ENCODE peak calls at places on chromosomes 1 and 21, in ten cellular contexts. One of them, this sample, is unnamed.

GRCh38 chr1:81409875-81410274 is 390.9 kb upstream of the ADGRL2 start:
- DNase-seq in stimulated activated CD4-positive, alpha-beta T cell treated with anti-CD3 and anti-CD28 coated beads, Interleukin-4, amount 100 ng/mL, for 1 hour: no peak
- DNase-seq in hippocampal formation: no peak
- DNase-seq in fibroblast of lung: no peak
- DNase-seq in AG10803: no peak
- DNase-seq in GM03348: no peak
- DNase-seq in SJSA1: no peak
- DNase-seq in GM04503: no peak
- DNase-seq in neural progenitor cell: no peak
- DNase-seq in CD4-positive, alpha-beta memory T cell: no peak
- DNase-seq in this sample: no peak

GRCh38 chr1:237383825-237384612 is 342.0 kb downstream of the RYR2 start:
- DNase-seq in hippocampal formation: no peak
- DNase-seq in GM03348: peak
- DNase-seq in SJSA1: no peak
- DNase-seq in stimulated activated CD4-positive, alpha-beta T cell treated with anti-CD3 and anti-CD28 coated beads, Interleukin-4, amount 100 ng/mL, for 1 hour: no peak
- DNase-seq in fibroblast of lung: peak
- DNase-seq in neural progenitor cell: no peak
- DNase-seq in AG10803: peak
- DNase-seq in CD4-positive, alpha-beta memory T cell: no peak
- DNase-seq in GM04503: peak
- DNase-seq in this sample: no peak

GRCh38 chr1:117599822-117600221 is 6.0 kb upstream of the TENT5C start:
- DNase-seq in hippocampal formation: no peak
- DNase-seq in SJSA1: no peak
- DNase-seq in neural progenitor cell: no peak
- DNase-seq in stimulated activated CD4-positive, alpha-beta T cell treated with anti-CD3 and anti-CD28 coated beads, Interleukin-4, amount 100 ng/mL, for 1 hour: no peak
- DNase-seq in GM03348: no peak
- DNase-seq in CD4-positive, alpha-beta memory T cell: no peak
- DNase-seq in fibroblast of lung: no peak
- DNase-seq in GM04503: no peak
- DNase-seq in AG10803: no peak
- DNase-seq in this sample: no peak

GRCh38 chr1:180311011-180311730 is 81.1 kb downstream of the LHX4 start:
- DNase-seq in hippocampal formation: no peak
- DNase-seq in CD4-positive, alpha-beta memory T cell: no peak
- DNase-seq in fibroblast of lung: no peak
- DNase-seq in AG10803: peak
- DNase-seq in GM04503: no peak
- DNase-seq in GM03348: no peak
- DNase-seq in stimulated activated CD4-positive, alpha-beta T cell treated with anti-CD3 and anti-CD28 coated beads, Interleukin-4, amount 100 ng/mL, for 1 hour: no peak
- DNase-seq in neural progenitor cell: no peak
- DNase-seq in SJSA1: peak
- DNase-seq in this sample: no peak

GRCh38 chr21:28675265-28676041 is 317.2 kb downstream of the LTN1 start:
- DNase-seq in neural progenitor cell: no peak
- DNase-seq in CD4-positive, alpha-beta memory T cell: no peak
- DNase-seq in GM04503: peak
- DNase-seq in hippocampal formation: no peak
- DNase-seq in SJSA1: no peak
- DNase-seq in stimulated activated CD4-positive, alpha-beta T cell treated with anti-CD3 and anti-CD28 coated beads, Interleukin-4, amount 100 ng/mL, for 1 hour: no peak
- DNase-seq in fibroblast of lung: peak
- DNase-seq in AG10803: peak
- DNase-seq in GM03348: peak
- DNase-seq in this sample: no peak

GRCh38 chr1:58932820-58933598 is 149.2 kb upstream of the JUN start:
- DNase-seq in CD4-positive, alpha-beta memory T cell: no peak
- DNase-seq in SJSA1: peak
- DNase-seq in GM04503: peak
- DNase-seq in AG10803: peak
- DNase-seq in neural progenitor cell: no peak
- DNase-seq in hippocampal formation: no peak
- DNase-seq in fibroblast of lung: peak
- DNase-seq in GM03348: peak
- DNase-seq in stimulated activated CD4-positive, alpha-beta T cell treated with anti-CD3 and anti-CD28 coated beads, Interleukin-4, amount 100 ng/mL, for 1 hour: no peak
- DNase-seq in this sample: peak

GRCh38 chr1:69244211-69244610 is 323.5 kb upstream of the LRRC7 start:
- DNase-seq in hippocampal formation: no peak
- DNase-seq in GM03348: no peak
- DNase-seq in CD4-positive, alpha-beta memory T cell: no peak
- DNase-seq in fibroblast of lung: no peak
- DNase-seq in GM04503: no peak
- DNase-seq in SJSA1: no peak
- DNase-seq in stimulated activated CD4-positive, alpha-beta T cell treated with anti-CD3 and anti-CD28 coated beads, Interleukin-4, amount 100 ng/mL, for 1 hour: no peak
- DNase-seq in AG10803: no peak
- DNase-seq in neural progenitor cell: peak
- DNase-seq in this sample: no peak

GRCh38 chr1:172041689-172042088 is 200.4 kb downstream of the DNM3 start:
- DNase-seq in GM04503: no peak
- DNase-seq in GM03348: peak
- DNase-seq in neural progenitor cell: no peak
- DNase-seq in CD4-positive, alpha-beta memory T cell: no peak
- DNase-seq in SJSA1: no peak
- DNase-seq in hippocampal formation: no peak
- DNase-seq in AG10803: peak
- DNase-seq in fibroblast of lung: peak
- DNase-seq in stimulated activated CD4-positive, alpha-beta T cell treated with anti-CD3 and anti-CD28 coated beads, Interleukin-4, amount 100 ng/mL, for 1 hour: no peak
- DNase-seq in this sample: no peak

GRCh38 chr1:227845115-227845389 is 29.6 kb downstream of the PRSS38 start:
- DNase-seq in neural progenitor cell: no peak
- DNase-seq in fibroblast of lung: no peak
- DNase-seq in CD4-positive, alpha-beta memory T cell: no peak
- DNase-seq in SJSA1: no peak
- DNase-seq in AG10803: no peak
- DNase-seq in GM03348: no peak
- DNase-seq in hippocampal formation: no peak
- DNase-seq in stimulated activated CD4-positive, alpha-beta T cell treated with anti-CD3 and anti-CD28 coated beads, Interleukin-4, amount 100 ng/mL, for 1 hour: no peak
- DNase-seq in GM04503: no peak
- DNase-seq in this sample: no peak

GRCh38 chr1:233815865-233816264 is 88.6 kb upstream of the SLC35F3 start:
- DNase-seq in GM03348: no peak
- DNase-seq in hippocampal formation: no peak
- DNase-seq in GM04503: no peak
- DNase-seq in CD4-positive, alpha-beta memory T cell: no peak
- DNase-seq in SJSA1: no peak
- DNase-seq in fibroblast of lung: no peak
- DNase-seq in neural progenitor cell: no peak
- DNase-seq in stimulated activated CD4-positive, alpha-beta T cell treated with anti-CD3 and anti-CD28 coated beads, Interleukin-4, amount 100 ng/mL, for 1 hour: no peak
- DNase-seq in AG10803: no peak
- DNase-seq in this sample: no peak

GRCh38 chr1:214290399-214291037 is 9.6 kb downstream of the SMYD2 start:
- DNase-seq in GM04503: no peak
- DNase-seq in stimulated activated CD4-positive, alpha-beta T cell treated with anti-CD3 and anti-CD28 coated beads, Interleukin-4, amount 100 ng/mL, for 1 hour: no peak
- DNase-seq in GM03348: no peak
- DNase-seq in AG10803: no peak
- DNase-seq in fibroblast of lung: no peak
- DNase-seq in hippocampal formation: no peak
- DNase-seq in SJSA1: no peak
- DNase-seq in neural progenitor cell: no peak
- DNase-seq in CD4-positive, alpha-beta memory T cell: no peak
- DNase-seq in this sample: no peak

GRCh38 chr1:27116210-27116609 is 38.7 kb downstream of the SLC9A1 start:
- DNase-seq in AG10803: no peak
- DNase-seq in GM04503: no peak
- DNase-seq in neural progenitor cell: no peak
- DNase-seq in CD4-positive, alpha-beta memory T cell: no peak
- DNase-seq in hippocampal formation: no peak
- DNase-seq in stimulated activated CD4-positive, alpha-beta T cell treated with anti-CD3 and anti-CD28 coated beads, Interleukin-4, amount 100 ng/mL, for 1 hour: no peak
- DNase-seq in GM03348: no peak
- DNase-seq in SJSA1: no peak
- DNase-seq in fibroblast of lung: no peak
- DNase-seq in this sample: no peak

GRCh38 chr1:85229574-85230097 is 28.8 kb upstream of the SYDE2 start:
- DNase-seq in GM03348: no peak
- DNase-seq in SJSA1: no peak
- DNase-seq in GM04503: no peak
- DNase-seq in CD4-positive, alpha-beta memory T cell: no peak
- DNase-seq in AG10803: no peak
- DNase-seq in stimulated activated CD4-positive, alpha-beta T cell treated with anti-CD3 and anti-CD28 coated beads, Interleukin-4, amount 100 ng/mL, for 1 hour: no peak
- DNase-seq in hippocampal formation: no peak
- DNase-seq in neural progenitor cell: no peak
- DNase-seq in fibroblast of lung: no peak
- DNase-seq in this sample: no peak

GRCh38 chr1:178030452-178030851 is 60.6 kb upstream of the SEC16B start:
- DNase-seq in GM04503: no peak
- DNase-seq in stimulated activated CD4-positive, alpha-beta T cell treated with anti-CD3 and anti-CD28 coated beads, Interleukin-4, amount 100 ng/mL, for 1 hour: no peak
- DNase-seq in hippocampal formation: no peak
- DNase-seq in GM03348: no peak
- DNase-seq in AG10803: no peak
- DNase-seq in SJSA1: no peak
- DNase-seq in CD4-positive, alpha-beta memory T cell: no peak
- DNase-seq in neural progenitor cell: no peak
- DNase-seq in fibroblast of lung: peak
- DNase-seq in this sample: no peak

GRCh38 chr1:205258313-205259176 is 30.8 kb downstream of the TMCC2 start:
- DNase-seq in GM03348: peak
- DNase-seq in CD4-positive, alpha-beta memory T cell: no peak
- DNase-seq in GM04503: no peak
- DNase-seq in neural progenitor cell: no peak
- DNase-seq in stimulated activated CD4-positive, alpha-beta T cell treated with anti-CD3 and anti-CD28 coated beads, Interleukin-4, amount 100 ng/mL, for 1 hour: no peak
- DNase-seq in hippocampal formation: peak
- DNase-seq in SJSA1: no peak
- DNase-seq in AG10803: peak
- DNase-seq in fibroblast of lung: peak
- DNase-seq in this sample: no peak

GRCh38 chr1:18400347-18401102 is 80.2 kb upstream of the KLHDC7A start:
- DNase-seq in GM03348: no peak
- DNase-seq in CD4-positive, alpha-beta memory T cell: no peak
- DNase-seq in stimulated activated CD4-positive, alpha-beta T cell treated with anti-CD3 and anti-CD28 coated beads, Interleukin-4, amount 100 ng/mL, for 1 hour: no peak
- DNase-seq in hippocampal formation: no peak
- DNase-seq in AG10803: no peak
- DNase-seq in fibroblast of lung: no peak
- DNase-seq in SJSA1: no peak
- DNase-seq in neural progenitor cell: no peak
- DNase-seq in GM04503: no peak
- DNase-seq in this sample: no peak

GRCh38 chr1:117815105-117815812 is 114.2 kb downstream of the GDAP2 start:
- DNase-seq in stimulated activated CD4-positive, alpha-beta T cell treated with anti-CD3 and anti-CD28 coated beads, Interleukin-4, amount 100 ng/mL, for 1 hour: no peak
- DNase-seq in fibroblast of lung: peak
- DNase-seq in GM03348: peak
- DNase-seq in neural progenitor cell: no peak
- DNase-seq in GM04503: no peak
- DNase-seq in CD4-positive, alpha-beta memory T cell: no peak
- DNase-seq in SJSA1: no peak
- DNase-seq in hippocampal formation: peak
- DNase-seq in AG10803: peak
- DNase-seq in this sample: no peak

GRCh38 chr1:212470059-212470458 is 37.3 kb downstream of the NENF start:
- DNase-seq in stimulated activated CD4-positive, alpha-beta T cell treated with anti-CD3 and anti-CD28 coated beads, Interleukin-4, amount 100 ng/mL, for 1 hour: no peak
- DNase-seq in neural progenitor cell: no peak
- DNase-seq in CD4-positive, alpha-beta memory T cell: no peak
- DNase-seq in SJSA1: peak
- DNase-seq in GM04503: peak
- DNase-seq in hippocampal formation: peak
- DNase-seq in fibroblast of lung: peak
- DNase-seq in GM03348: peak
- DNase-seq in AG10803: peak
- DNase-seq in this sample: peak

GRCh38 chr21:41236361-41236973 is 68.5 kb downstream of the BACE2 start:
- DNase-seq in AG10803: no peak
- DNase-seq in GM04503: no peak
- DNase-seq in SJSA1: no peak
- DNase-seq in fibroblast of lung: no peak
- DNase-seq in GM03348: no peak
- DNase-seq in neural progenitor cell: no peak
- DNase-seq in hippocampal formation: no peak
- DNase-seq in stimulated activated CD4-positive, alpha-beta T cell treated with anti-CD3 and anti-CD28 coated beads, Interleukin-4, amount 100 ng/mL, for 1 hour: no peak
- DNase-seq in CD4-positive, alpha-beta memory T cell: no peak
- DNase-seq in this sample: no peak

GRCh38 chr1:221169447-221169889 is 290.2 kb downstream of the HLX start:
- DNase-seq in neural progenitor cell: peak
- DNase-seq in GM03348: peak
- DNase-seq in GM04503: peak
- DNase-seq in CD4-positive, alpha-beta memory T cell: no peak
- DNase-seq in fibroblast of lung: no peak
- DNase-seq in hippocampal formation: no peak
- DNase-seq in stimulated activated CD4-positive, alpha-beta T cell treated with anti-CD3 and anti-CD28 coated beads, Interleukin-4, amount 100 ng/mL, for 1 hour: no peak
- DNase-seq in AG10803: peak
- DNase-seq in SJSA1: peak
- DNase-seq in this sample: no peak

GRCh38 chr1:244865028-244865371 is 657 bp upstream of the HNRNPU start:
- DNase-seq in CD4-positive, alpha-beta memory T cell: peak
- DNase-seq in hippocampal formation: no peak
- DNase-seq in SJSA1: no peak
- DNase-seq in GM03348: peak
- DNase-seq in fibroblast of lung: no peak
- DNase-seq in GM04503: no peak
- DNase-seq in stimulated activated CD4-positive, alpha-beta T cell treated with anti-CD3 and anti-CD28 coated beads, Interleukin-4, amount 100 ng/mL, for 1 hour: peak
- DNase-seq in AG10803: no peak
- DNase-seq in neural progenitor cell: peak
- DNase-seq in this sample: no peak

GRCh38 chr1:225963735-225964530 is 22.9 kb upstream of the LEFTY2 start:
- DNase-seq in hippocampal formation: no peak
- DNase-seq in stimulated activated CD4-positive, alpha-beta T cell treated with anti-CD3 and anti-CD28 coated beads, Interleukin-4, amount 100 ng/mL, for 1 hour: no peak
- DNase-seq in AG10803: no peak
- DNase-seq in GM03348: no peak
- DNase-seq in fibroblast of lung: no peak
- DNase-seq in neural progenitor cell: no peak
- DNase-seq in CD4-positive, alpha-beta memory T cell: no peak
- DNase-seq in SJSA1: no peak
- DNase-seq in GM04503: no peak
- DNase-seq in this sample: no peak

GRCh38 chr21:20802631-20803260 is 195.5 kb upstream of the NCAM2 start:
- DNase-seq in CD4-positive, alpha-beta memory T cell: no peak
- DNase-seq in GM04503: no peak
- DNase-seq in GM03348: no peak
- DNase-seq in neural progenitor cell: no peak
- DNase-seq in stimulated activated CD4-positive, alpha-beta T cell treated with anti-CD3 and anti-CD28 coated beads, Interleukin-4, amount 100 ng/mL, for 1 hour: no peak
- DNase-seq in AG10803: no peak
- DNase-seq in fibroblast of lung: no peak
- DNase-seq in hippocampal formation: peak
- DNase-seq in SJSA1: no peak
- DNase-seq in this sample: no peak

GRCh38 chr21:38228115-38228514 is 28.7 kb upstream of the KCNJ15 start:
- DNase-seq in AG10803: no peak
- DNase-seq in hippocampal formation: no peak
- DNase-seq in GM04503: no peak
- DNase-seq in CD4-positive, alpha-beta memory T cell: no peak
- DNase-seq in GM03348: no peak
- DNase-seq in stimulated activated CD4-positive, alpha-beta T cell treated with anti-CD3 and anti-CD28 coated beads, Interleukin-4, amount 100 ng/mL, for 1 hour: no peak
- DNase-seq in neural progenitor cell: no peak
- DNase-seq in SJSA1: no peak
- DNase-seq in fibroblast of lung: no peak
- DNase-seq in this sample: no peak

GRCh38 chr1:1001057-1001630 is 1.2 kb upstream of the HES4 start:
- DNase-seq in SJSA1: peak
- DNase-seq in hippocampal formation: no peak
- DNase-seq in GM03348: no peak
- DNase-seq in neural progenitor cell: peak
- DNase-seq in fibroblast of lung: no peak
- DNase-seq in stimulated activated CD4-positive, alpha-beta T cell treated with anti-CD3 and anti-CD28 coated beads, Interleukin-4, amount 100 ng/mL, for 1 hour: peak
- DNase-seq in AG10803: no peak
- DNase-seq in GM04503: no peak
- DNase-seq in CD4-positive, alpha-beta memory T cell: no peak
- DNase-seq in this sample: no peak

GRCh38 chr1:244802041-244802440 is 33.4 kb upstream of the COX20 start:
- DNase-seq in AG10803: no peak
- DNase-seq in neural progenitor cell: no peak
- DNase-seq in GM04503: no peak
- DNase-seq in CD4-positive, alpha-beta memory T cell: no peak
- DNase-seq in fibroblast of lung: no peak
- DNase-seq in stimulated activated CD4-positive, alpha-beta T cell treated with anti-CD3 and anti-CD28 coated beads, Interleukin-4, amount 100 ng/mL, for 1 hour: no peak
- DNase-seq in SJSA1: no peak
- DNase-seq in GM03348: no peak
- DNase-seq in hippocampal formation: no peak
- DNase-seq in this sample: no peak

GRCh38 chr1:228360533-228361313 is 45.9 kb downstream of the TRIM11 start:
- DNase-seq in GM03348: no peak
- DNase-seq in SJSA1: no peak
- DNase-seq in hippocampal formation: no peak
- DNase-seq in AG10803: no peak
- DNase-seq in fibroblast of lung: no peak
- DNase-seq in neural progenitor cell: no peak
- DNase-seq in GM04503: no peak
- DNase-seq in stimulated activated CD4-positive, alpha-beta T cell treated with anti-CD3 and anti-CD28 coated beads, Interleukin-4, amount 100 ng/mL, for 1 hour: no peak
- DNase-seq in CD4-positive, alpha-beta memory T cell: peak
- DNase-seq in this sample: no peak

GRCh38 chr1:18705811-18706210 is 75.2 kb downstream of the PAX7 start:
- DNase-seq in hippocampal formation: no peak
- DNase-seq in GM04503: no peak
- DNase-seq in GM03348: no peak
- DNase-seq in fibroblast of lung: no peak
- DNase-seq in AG10803: no peak
- DNase-seq in SJSA1: no peak
- DNase-seq in CD4-positive, alpha-beta memory T cell: no peak
- DNase-seq in stimulated activated CD4-positive, alpha-beta T cell treated with anti-CD3 and anti-CD28 coated beads, Interleukin-4, amount 100 ng/mL, for 1 hour: no peak
- DNase-seq in neural progenitor cell: no peak
- DNase-seq in this sample: no peak

This sample was measured in AG09309.